ENCODE peak calls at places on chromosomes 1 and 21, in nine cellular contexts. R is ovary, X is testis, K is K562, O is esophagus squamous epithelium, H is breast epithelium, F is tibial nerve, B is HCT116, L is stomach. Y is an unnamed sample.

GRCh38 chr1:53572061-53572801 is 113.0 kb downstream of the DMRTB1 start:
- DNase-seq in K (no peak), X (no peak), F (no peak), H (peak), B (peak), L (no peak), O (no peak), R (no peak), Y (peak)

GRCh38 chr1:93620841-93621210 is 60.8 kb downstream of the BCAR3 start:
- DNase-seq in F (no peak), H (no peak), R (no peak), K (peak), B (no peak), L (peak), X (peak), O (no peak), Y (peak)

GRCh38 chr1:15685820-15686219 is 1.7 kb downstream of the PLEKHM2 start:
- DNase-seq in K (no peak), B (no peak), X (no peak), R (no peak), F (no peak), L (no peak), H (no peak), O (no peak), Y (no peak)

GRCh38 chr1:23913212-23913880 is at the start of gene CNR2:
- DNase-seq in X (no peak), L (no peak), O (peak), F (no peak), R (no peak), H (no peak), B (no peak), K (no peak), Y (peak)

GRCh38 chr1:154352581-154353459 is 27.5 kb downstream of the ATP8B2 start:
- DNase-seq in H (peak), O (no peak), F (no peak), X (peak), B (no peak), R (peak), L (peak), K (peak), Y (peak)

GRCh38 chr1:3712573-3713535 is 39.4 kb upstream of the CCDC27 start:
- DNase-seq in O (no peak), H (no peak), X (peak), B (no peak), K (no peak), L (no peak), R (no peak), F (no peak), Y (no peak)

GRCh38 chr1:84757301-84757700 is 67.0 kb upstream of the SSX2IP start:
- DNase-seq in X (no peak), H (no peak), K (no peak), O (no peak), R (no peak), L (no peak), F (no peak), B (no peak), Y (no peak)

GRCh38 chr21:42611852-42612251 is 41.6 kb upstream of the PDE9A start:
- DNase-seq in X (no peak), B (no peak), F (no peak), H (no peak), R (no peak), O (no peak), L (no peak), K (no peak), Y (no peak)

GRCh38 chr1:94819945-94820746 is at the start of gene SLC44A3:
- DNase-seq in O (no peak), F (no peak), K (no peak), X (peak), L (peak), R (peak), B (no peak), H (peak), Y (peak)

GRCh38 chr1:3319874-3320245 is 134.6 kb upstream of the ARHGEF16 start:
- DNase-seq in B (peak), O (no peak), K (peak), L (peak), R (no peak), F (no peak), H (no peak), X (peak), Y (peak)

GRCh38 chr1:15848143-15848928 is 829 bp downstream of the SPEN start:
- DNase-seq in X (peak), R (peak), B (no peak), H (no peak), K (no peak), F (no peak), O (no peak), L (peak), Y (peak)

GRCh38 chr1:216314369-216315095 is 108.7 kb downstream of the USH2A start:
- DNase-seq in B (no peak), O (no peak), L (no peak), K (no peak), R (no peak), F (no peak), X (no peak), H (no peak), Y (no peak)

GRCh38 chr1:53393325-53393792 is 65.5 kb upstream of the LRP8 start:
- DNase-seq in H (peak), K (peak), X (peak), L (peak), B (peak), F (peak), O (no peak), R (peak), Y (peak)

GRCh38 chr1:238558156-238558555 is 667.4 kb upstream of the ZP4 start:
- DNase-seq in O (no peak), F (no peak), R (no peak), H (no peak), B (no peak), L (no peak), X (no peak), K (no peak), Y (no peak)

GRCh38 chr1:184025242-184025675 is 12.3 kb downstream of the COLGALT2 start:
- DNase-seq in L (peak), B (no peak), X (no peak), F (no peak), R (no peak), H (no peak), O (no peak), K (no peak), Y (no peak)

GRCh38 chr1:57761628-57762027 is 337.8 kb upstream of the DAB1 start:
- DNase-seq in R (no peak), F (no peak), O (no peak), L (no peak), B (no peak), K (no peak), H (no peak), X (no peak), Y (no peak)

GRCh38 chr1:215393476-215393875 is 173.6 kb upstream of the KCTD3 start:
- DNase-seq in H (no peak), K (no peak), O (no peak), L (no peak), B (no peak), R (no peak), F (no peak), X (no peak), Y (no peak)

GRCh38 chr21:38323721-38324591 is 67.2 kb downstream of the KCNJ15 start:
- DNase-seq in F (no peak), R (no peak), K (no peak), X (no peak), O (no peak), H (no peak), B (no peak), L (no peak), Y (no peak)

GRCh38 chr1:71462247-71462646 is 381.4 kb upstream of the ZRANB2 start:
- DNase-seq in F (no peak), O (no peak), R (no peak), K (no peak), X (no peak), L (no peak), B (no peak), H (no peak), Y (no peak)

GRCh38 chr1:30776097-30777059 is 18.8 kb upstream of the LAPTM5 start:
- DNase-seq in H (no peak), R (no peak), X (no peak), B (no peak), L (no peak), O (no peak), K (no peak), F (no peak), Y (peak)

GRCh38 chr1:109498161-109498801 is 4.4 kb downstream of the CYB561D1 start:
- DNase-seq in L (no peak), X (peak), F (no peak), O (no peak), H (no peak), K (peak), R (peak), B (no peak), Y (no peak)

GRCh38 chr1:37553598-37553926 is 531 bp downstream of the SNIP1 start:
- DNase-seq in X (no peak), R (no peak), H (no peak), B (no peak), K (no peak), L (no peak), F (no peak), O (no peak), Y (no peak)

GRCh38 chr1:210478820-210479219 is 150.1 kb downstream of the HHAT start:
- DNase-seq in F (no peak), X (no peak), O (no peak), H (no peak), B (no peak), R (no peak), K (no peak), L (no peak), Y (no peak)

GRCh38 chr1:153919879-153920852 is 2.6 kb downstream of the GATAD2B start:
- DNase-seq in R (no peak), H (no peak), B (no peak), O (no peak), X (no peak), F (no peak), L (no peak), K (peak), Y (no peak)

DNA sequence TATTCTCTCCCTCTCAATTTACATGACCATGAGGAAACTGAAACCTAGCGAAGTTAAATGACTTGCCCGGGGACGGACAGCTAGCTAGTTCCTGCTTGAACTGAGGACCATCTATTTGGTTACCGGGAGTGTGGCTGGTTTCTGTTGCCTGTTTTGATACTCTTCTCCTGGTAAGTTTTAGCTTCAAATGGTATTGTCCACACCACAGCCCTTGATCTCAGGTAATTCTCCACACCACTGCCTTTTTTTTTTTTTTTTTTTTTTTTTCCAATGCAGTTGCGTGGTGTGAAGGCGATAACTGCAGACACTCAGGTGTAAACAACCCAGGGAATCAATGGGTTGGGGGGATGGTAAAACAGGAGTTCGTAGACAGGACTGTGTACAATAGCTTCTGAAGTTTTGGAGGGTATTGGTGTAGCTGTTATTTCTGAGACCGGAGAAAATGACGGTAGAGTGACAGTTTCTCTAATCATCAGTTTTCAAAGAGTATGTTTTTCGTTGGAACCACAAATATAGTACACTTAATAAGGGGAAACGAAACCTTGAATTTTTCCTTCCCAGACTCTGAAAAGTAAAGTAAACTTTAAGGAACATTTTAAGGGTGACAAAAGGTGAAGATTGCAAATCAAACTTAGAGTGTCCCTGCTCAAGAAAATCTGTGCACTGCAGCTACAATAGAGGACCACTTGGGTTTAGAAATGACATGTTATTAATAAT is 125.3 kb upstream of the CACYBP start:
- DNase-seq in B (no peak), O (no peak), X (no peak), R (no peak), K (no peak), L (peak), H (no peak), F (no peak), Y (no peak)
- H3K4me3 ChIP-seq in B (no peak), O (peak), X (no peak), R (no peak), K (no peak), L (peak), H (peak), F (peak), Y (peak)

DNA sequence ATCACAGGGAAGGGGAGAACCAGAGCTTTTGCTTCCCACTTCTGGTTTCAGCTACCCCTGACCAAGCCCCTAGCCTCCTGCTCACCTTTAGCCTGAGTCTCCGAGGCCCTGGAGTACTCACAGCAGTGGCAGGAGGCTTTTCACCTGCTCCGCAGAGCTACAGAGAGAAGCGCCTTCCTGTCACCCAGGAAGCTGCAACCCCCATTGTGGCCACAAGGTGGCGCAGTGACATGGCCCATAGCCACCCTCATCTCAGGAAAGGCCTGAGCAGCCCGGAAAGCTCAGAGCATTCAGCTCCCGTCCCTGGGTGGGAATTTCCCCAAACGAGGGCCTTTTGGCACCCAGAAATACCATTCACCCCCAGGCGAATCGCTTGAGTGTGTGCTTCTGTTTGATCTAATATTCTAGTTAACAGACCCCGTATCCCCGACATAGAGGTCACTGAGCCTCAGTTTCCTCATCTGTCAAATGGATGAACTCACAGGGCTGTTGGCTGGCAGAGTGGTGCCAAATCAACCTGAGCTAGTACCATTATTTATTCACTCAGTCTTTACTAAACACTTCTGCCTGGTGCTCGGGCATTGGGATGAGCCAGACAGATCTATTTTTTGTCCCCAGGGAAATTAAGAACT is 25.3 kb downstream of the A3GALT2 start:
- DNase-seq in F (peak), K (peak), X (peak), H (peak), O (no peak), R (peak), B (peak), L (peak), Y (peak)
- H3K27ac ChIP-seq in F (peak), K (no peak), X (no peak), H (peak), O (peak), R (no peak), B (no peak), L (no peak), Y (no peak)

GRCh38 chr1:119728007-119728406 is 16.3 kb downstream of the PHGDH start:
- DNase-seq in L (no peak), F (no peak), B (no peak), R (no peak), K (no peak), X (no peak), H (no peak), O (no peak), Y (no peak)

GRCh38 chr1:119720866-119721440 is 9.2 kb downstream of the PHGDH start:
- DNase-seq in B (no peak), O (no peak), X (no peak), K (no peak), H (no peak), L (no peak), R (no peak), F (no peak), Y (no peak)

GRCh38 chr1:119725626-119726025 is 13.9 kb downstream of the PHGDH start:
- DNase-seq in O (no peak), X (no peak), H (no peak), R (no peak), L (no peak), K (no peak), F (no peak), B (no peak), Y (no peak)

GRCh38 chr1:119721933-119722332 is 10.2 kb downstream of the PHGDH start:
- DNase-seq in B (no peak), O (no peak), L (no peak), R (no peak), K (no peak), H (no peak), F (no peak), X (no peak), Y (no peak)

GRCh38 chr1:119724611-119725218 is 13.0 kb downstream of the PHGDH start:
- DNase-seq in O (no peak), L (no peak), K (no peak), X (no peak), R (no peak), F (no peak), B (no peak), H (no peak), Y (no peak)
- TF ChIP-seq POLR2A in O (no peak), L (no peak), K (no peak), X (no peak), R (no peak), F (no peak), B (no peak), H (no peak), Y (no peak)

GRCh38 chr1:29260531-29260930 is 24.2 kb downstream of the PTPRU start:
- DNase-seq in L (no peak), R (no peak), H (no peak), F (no peak), O (no peak), X (no peak), K (no peak), B (no peak), Y (peak)
- H3K4me3 ChIP-seq in L (no peak), R (no peak), H (peak), F (peak), O (no peak), X (no peak), K (no peak), B (no peak), Y (peak)

GRCh38 chr1:234726359-234726836 is 116.4 kb upstream of the IRF2BP2 start:
- DNase-seq in L (no peak), F (no peak), B (no peak), K (no peak), O (no peak), X (peak), R (peak), H (no peak), Y (no peak)
- H3K27ac ChIP-seq in L (peak), F (peak), B (no peak), K (peak), O (peak), X (peak), R (peak), H (peak), Y (peak)

DNA sequence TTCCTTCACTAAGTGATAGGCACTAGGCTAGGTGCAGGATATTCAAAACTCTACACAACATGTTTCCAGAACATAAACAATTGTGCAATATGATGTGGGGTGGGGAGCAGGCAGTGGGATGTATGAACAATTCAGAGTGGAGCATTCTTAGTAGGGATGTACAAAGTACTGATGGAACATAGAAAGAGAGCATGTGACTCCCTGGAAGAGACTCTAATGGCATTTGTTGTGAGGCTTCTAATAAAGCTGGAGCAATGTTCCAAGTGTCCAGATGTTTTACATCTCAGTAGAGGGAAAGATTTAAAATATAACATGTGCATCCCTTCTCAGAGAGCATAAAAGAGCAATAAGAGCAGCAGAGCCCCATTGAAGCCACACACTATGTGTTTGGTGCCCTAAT is 116.5 kb downstream of the BRINP2 start:
- DNase-seq in O (no peak), X (no peak), F (no peak), R (no peak), H (no peak), L (no peak), K (no peak), B (no peak), Y (no peak)
- TF ChIP-seq POLR2A in O (no peak), X (no peak), F (no peak), R (no peak), H (no peak), L (no peak), K (no peak), B (no peak), Y (no peak)